ENCODE peak calls at places on chromosomes 12 and 14, in six cellular contexts. T is right cardiac atrium; A is activated CD4-positive, alpha-beta T cell treated with anti-CD3 and anti-CD28 coated beads, Interleukin-2, amount 10 ng/mL, durations not matched to agents 7 days and 5 days; H is foreskin fibroblast; Z is upper lobe of left lung; M is brain microvascular endothelial cell. W is an unnamed sample.

GRCh38 chr14:98114122-98114895 is 1157.7 kb downstream of the BCL11B start:
- DNase-seq in T (no peak), A (no peak), H (no peak), Z (no peak), M (peak), W (no peak)

GRCh38 chr12:113149361-113150150 is at the start of gene CFAP73:
- DNase-seq in T (peak), A (no peak), H (peak), Z (peak), M (peak), W (no peak)

GRCh38 chr14:91246051-91246852 is 1.7 kb upstream of the GPR68 start:
- DNase-seq in T (no peak), A (peak), H (no peak), Z (no peak), M (no peak), W (peak)

GRCh38 chr14:77498120-77498979 is at the start of gene ISM2:
- DNase-seq in T (peak), A (peak), H (peak), Z (peak), M (peak), W (no peak)

GRCh38 chr14:79437951-79438350 is 773.4 kb downstream of the DIO2 start:
- DNase-seq in T (no peak), A (no peak), H (no peak), Z (no peak), M (no peak), W (no peak)

GRCh38 chr12:108905725-108906124 is 25.8 kb downstream of the DAO start:
- DNase-seq in T (no peak), A (no peak), H (no peak), Z (no peak), M (no peak), W (peak)

GRCh38 chr14:96929969-96930368 is 132.8 kb downstream of the VRK1 start:
- DNase-seq in T (peak), A (no peak), H (no peak), Z (no peak), M (no peak), W (no peak)

GRCh38 chr12:115451785-115452736 is 768.1 kb upstream of the TBX3 start:
- DNase-seq in T (peak), A (no peak), H (peak), Z (no peak), M (no peak), W (no peak)

GRCh38 chr14:93103392-93104080 is 12.2 kb downstream of the ITPK1 start:
- DNase-seq in T (no peak), A (peak), H (no peak), Z (peak), M (no peak), W (no peak)

GRCh38 chr12:79414252-79414651 is 276.5 kb downstream of the PAWR start:
- DNase-seq in T (no peak), A (no peak), H (no peak), Z (no peak), M (no peak), W (no peak)

GRCh38 chr12:21751517-21751916 is 23.0 kb downstream of the KCNJ8 start:
- DNase-seq in T (no peak), A (no peak), H (peak), Z (no peak), M (peak), W (no peak)

GRCh38 chr12:98499668-98500456 is 15.5 kb upstream of the TMPO start:
- DNase-seq in T (no peak), A (no peak), H (no peak), Z (no peak), M (no peak), W (no peak)

GRCh38 chr12:90253142-90253541 is 544.5 kb upstream of the ATP2B1 start:
- DNase-seq in T (no peak), A (no peak), H (no peak), Z (no peak), M (no peak), W (no peak)

GRCh38 chr14:51846631-51847488 is 13.6 kb upstream of the GNG2 start:
- DNase-seq in T (peak), A (peak), H (peak), Z (peak), M (peak), W (peak)

GRCh38 chr14:102008891-102009290 is 44.5 kb downstream of the DYNC1H1 start:
- DNase-seq in T (no peak), A (no peak), H (no peak), Z (no peak), M (no peak), W (no peak)

GRCh38 chr14:72573725-72574426 is 320.0 kb downstream of the DPF3 start:
- DNase-seq in T (no peak), A (no peak), H (peak), Z (no peak), M (no peak), W (no peak)

GRCh38 chr12:8697120-8697475 is 693 bp upstream of the RIMKLB start:
- DNase-seq in T (no peak), A (peak), H (peak), Z (no peak), M (peak), W (no peak)

GRCh38 chr12:69966839-69967238 is 141.8 kb downstream of the MYRFL start:
- DNase-seq in T (no peak), A (no peak), H (peak), Z (no peak), M (peak), W (no peak)

GRCh38 chr14:31425905-31426304 is 5.6 kb upstream of the HEATR5A start:
- DNase-seq in T (no peak), A (no peak), H (no peak), Z (no peak), M (no peak), W (no peak)

GRCh38 chr12:32240210-32240609 is 133.6 kb downstream of the BICD1 start:
- DNase-seq in T (no peak), A (no peak), H (no peak), Z (no peak), M (no peak), W (no peak)

GRCh38 chr14:65229431-65230286 is 127.3 kb upstream of the MAX start:
- DNase-seq in T (peak), A (peak), H (peak), Z (peak), M (no peak), W (no peak)

GRCh38 chr12:51198568-51199400 is 19.1 kb downstream of the POU6F1 start:
- DNase-seq in T (no peak), A (no peak), H (no peak), Z (no peak), M (no peak), W (no peak)

GRCh38 chr12:124466200-124467128 is 100.9 kb downstream of the NCOR2 start:
- DNase-seq in T (peak), A (peak), H (no peak), Z (peak), M (peak), W (peak)

GRCh38 chr12:38669530-38669929 is 235.9 kb downstream of the CPNE8 start:
- DNase-seq in T (no peak), A (no peak), H (no peak), Z (no peak), M (no peak), W (no peak)

GRCh38 chr12:19528750-19529149 is 89.5 kb downstream of the AEBP2 start:
- DNase-seq in T (no peak), A (no peak), H (no peak), Z (no peak), M (no peak), W (no peak)

GRCh38 chr12:124203176-124203575 is 91.7 kb upstream of the RFLNA start:
- DNase-seq in T (no peak), A (no peak), H (no peak), Z (no peak), M (no peak), W (no peak)

GRCh38 chr14:23910081-23910875 is 43.3 kb upstream of the DHRS4 start:
- DNase-seq in T (no peak), A (peak), H (peak), Z (peak), M (peak), W (no peak)